ENCODE peak calls at places on chromosome 10, in six cellular contexts. S is activated CD4-positive, alpha-beta T cell treated with anti-CD3 and anti-CD28 coated beads, Interleukin-2, amount 10 ng/mL, durations not matched to agents 24 days and 14 days; R is right lobe of liver; J is left colon; H is upper lobe of right lung; G is RCC 7860. C is an unnamed sample.

GRCh38 chr10:30719832-30720231 is 90.3 kb upstream of the LYZL2 start:
- DNase-seq in S (no peak), R (no peak), J (no peak), H (no peak), G (no peak), C (no peak)

GRCh38 chr10:32149257-32149955 is 93.2 kb upstream of the KIF5B start:
- DNase-seq in S (peak), R (no peak), J (no peak), H (no peak), G (no peak), C (peak)

GRCh38 chr10:27611209-27611608 is 107.1 kb downstream of the RAB18 start:
- DNase-seq in S (no peak), R (no peak), J (no peak), H (no peak), G (no peak), C (no peak)

GRCh38 chr10:87713707-87714106 is 54.0 kb downstream of the PAPSS2 start:
- DNase-seq in S (no peak), R (no peak), J (no peak), H (no peak), G (no peak), C (no peak)

GRCh38 chr10:4708123-4708759 is 117.8 kb upstream of the AKR1E2 start:
- DNase-seq in S (no peak), R (no peak), J (no peak), H (no peak), G (no peak), C (no peak)

GRCh38 chr10:69042838-69043237 is 45.1 kb upstream of the SRGN start:
- DNase-seq in S (no peak), R (no peak), J (no peak), H (no peak), G (no peak), C (no peak)

GRCh38 chr10:29107866-29108498 is 180.9 kb upstream of the LYZL1 start:
- DNase-seq in S (no peak), R (no peak), J (no peak), H (no peak), G (no peak), C (no peak)

GRCh38 chr10:97499561-97500296 is 1.0 kb downstream of the UBTD1 start:
- DNase-seq in S (no peak), R (peak), J (peak), H (peak), G (no peak), C (peak)

GRCh38 chr10:311901-312665 is 176.8 kb downstream of the ZMYND11 start:
- DNase-seq in S (no peak), R (no peak), J (no peak), H (no peak), G (no peak), C (no peak)

GRCh38 chr10:104925232-104925851 is 284.3 kb downstream of the SORCS3 start:
- DNase-seq in S (peak), R (no peak), J (no peak), H (no peak), G (peak), C (peak)

GRCh38 chr10:63681965-63682704 is 160.9 kb downstream of the REEP3 start:
- DNase-seq in S (no peak), R (no peak), J (no peak), H (no peak), G (no peak), C (no peak)

GRCh38 chr10:62047960-62048383 is 146.5 kb downstream of the ARID5B start:
- DNase-seq in S (peak), R (no peak), J (peak), H (no peak), G (no peak), C (peak)

C was measured in kidney tubule cell.